ENCODE peak calls at places on chromosome 21, in seven cellular contexts. A is midbrain; U is NCI-H2029 treated with DMSO at 0.1 percent for 48 hours; I is NCI-H1092 treated with DMSO at 0.1 percent for 48 hours; H is astrocyte of the spinal cord; L is CD8-positive, alpha-beta T cell; T is skeletal muscle cell. C is an unnamed sample.

GRCh38 chr21:18274370-18274769 is 29.7 kb downstream of the CHODL start:
- DNase-seq in H (no peak), U (no peak), T (no peak), L (no peak), A (no peak), I (peak; percentile 7), C (no peak)

GRCh38 chr21:39115659-39116235 is 67.5 kb downstream of the PSMG1 start:
- DNase-seq in L (no peak), T (no peak), U (no peak), H (no peak), I (no peak), A (no peak), C (no peak)

GRCh38 chr21:31521515-31521914 is 138.0 kb upstream of the SOD1 start:
- DNase-seq in U (no peak), T (no peak), L (no peak), H (no peak), I (no peak), A (no peak), C (no peak)

GRCh38 chr21:39538453-39539042 is 74.2 kb upstream of the B3GALT5 start:
- DNase-seq in H (no peak), T (no peak), U (peak; percentile 16), L (no peak), I (no peak), A (no peak), C (no peak)

GRCh38 chr21:30289414-30289813 is at the start of gene KRTAP25-1:
- DNase-seq in L (no peak), I (no peak), H (no peak), A (no peak), T (no peak), U (no peak), C (no peak)

GRCh38 chr21:45877821-45878469 is 103.6 kb upstream of the COL6A1 start:
- DNase-seq in L (no peak), T (no peak), I (no peak), U (no peak), A (no peak), H (peak; percentile 30), C (no peak)

GRCh38 chr21:43879348-43880110 is 14.5 kb downstream of the AGPAT3 start:
- DNase-seq in T (no peak), L (no peak), I (no peak), U (no peak), A (no peak), H (no peak), C (no peak)

GRCh38 chr21:46094401-46095105 is 3.4 kb upstream of the COL6A2 start:
- DNase-seq in U (no peak), L (no peak), I (no peak), H (no peak), A (no peak), T (no peak), C (no peak)

GRCh38 chr21:41642399-41642798 is 124.5 kb downstream of the RIPK4 start:
- DNase-seq in L (no peak), A (no peak), H (peak; percentile 77), T (no peak), I (no peak), U (no peak), C (no peak)

GRCh38 chr21:42330380-42331336 is 15.4 kb upstream of the TFF3 start:
- DNase-seq in I (peak; percentile 27), A (no peak), T (no peak), H (no peak), L (no peak), U (no peak), C (no peak)

GRCh38 chr21:38075833-38076567 is 159.7 kb upstream of the KCNJ6 start:
- DNase-seq in U (no peak), T (no peak), I (no peak), L (no peak), H (no peak), A (no peak), C (no peak)

GRCh38 chr21:26965567-26966359 is 1.1 kb downstream of the ADAMTS5 start:
- DNase-seq in T (no peak), A (peak; percentile 6), U (no peak), L (no peak), H (no peak), I (no peak), C (no peak)

GRCh38 chr21:27423073-27423472 is 456.2 kb upstream of the ADAMTS5 start:
- DNase-seq in T (peak; percentile 96), U (no peak), L (no peak), A (no peak), H (peak; percentile 93), I (no peak), C (peak; percentile 98)

GRCh38 chr21:17538576-17538975 is 25.7 kb downstream of the CXADR start:
- DNase-seq in H (no peak), L (no peak), I (no peak), T (no peak), A (no peak), U (no peak), C (no peak)

GRCh38 chr21:36162631-36163030 is 6.0 kb downstream of the DOP1B start:
- DNase-seq in U (no peak), T (no peak), L (no peak), H (no peak), A (no peak), I (no peak), C (no peak)

GRCh38 chr21:27023186-27023585 is 56.3 kb upstream of the ADAMTS5 start:
- DNase-seq in U (no peak), I (no peak), L (no peak), H (no peak), A (no peak), T (no peak), C (no peak)

C was measured in GM04503.